ENCODE peak calls at places on chromosomes 5 and 9, in seven cellular contexts. T is pancreas; H is CD4-positive, alpha-beta memory T cell; K is small intestine; Y is neural progenitor cell; M is CD8-positive, alpha-beta T cell; J is naive thymus-derived CD4-positive, alpha-beta T cell. U is an unnamed sample. For H3K4me1, the result is how much of the 10 kb centered on the place peaks cover.

GRCh38 chr9:93031629-93032431 is 26.7 kb upstream of the SUSD3 start:
- DNase-seq in T (no peak), H (peak), K (no peak), Y (no peak), M (no peak), J (no peak), U (no peak)

GRCh38 chr5:10454591-10455272 is 13.1 kb downstream of the ROPN1L start:
- DNase-seq in T (no peak), H (no peak), K (no peak), Y (no peak), M (no peak), J (no peak), U (no peak)

GRCh38 chr5:1420211-1421195 is 24.7 kb downstream of the SLC6A3 start:
- DNase-seq in T (peak), H (no peak), K (no peak), Y (no peak), M (no peak), J (no peak), U (no peak)

GRCh38 chr5:43232943-43233833 is 41.2 kb downstream of the NIM1K start:
- DNase-seq in T (peak), H (no peak), K (no peak), Y (no peak), M (no peak), J (no peak), U (no peak)

GRCh38 chr9:113511856-113512761 is 48.6 kb downstream of the RGS3 start:
- DNase-seq in T (no peak), H (peak), K (peak), Y (peak), M (peak), J (peak), U (no peak)

GRCh38 chr9:126719677-126720435 is 85.0 kb upstream of the ZBTB43 start:
- DNase-seq in T (peak), H (peak), K (peak), Y (peak), M (peak), J (peak), U (peak)

GRCh38 chr9:93028448-93029006 is 30.0 kb upstream of the SUSD3 start:
- DNase-seq in T (no peak), H (peak), K (peak), Y (no peak), M (peak), J (peak), U (no peak)

GRCh38 chr9:38023661-38024035 is 45.4 kb downstream of the SHB start:
- DNase-seq in T (no peak), H (no peak), K (no peak), Y (no peak), M (no peak), J (no peak), U (no peak)

GRCh38 chr9:98555851-98556465 is 152.8 kb downstream of the GABBR2 start:
- DNase-seq in T (no peak), H (no peak), K (no peak), Y (no peak), M (no peak), J (no peak), U (no peak)

GRCh38 chr9:89483592-89484474 is 14.1 kb downstream of the SEMA4D start:
- DNase-seq in T (no peak), H (peak), K (no peak), Y (no peak), M (peak), J (peak), U (no peak)

GRCh38 chr9:14306672-14307646 is 7.0 kb downstream of the NFIB start:
- DNase-seq in T (no peak), H (no peak), K (peak), Y (peak), M (no peak), J (no peak), U (no peak)

GRCh38 chr5:37823433-37824152 is 16.2 kb downstream of the GDNF start:
- DNase-seq in T (no peak), H (no peak), K (no peak), Y (no peak), M (no peak), J (no peak), U (no peak)

GRCh38 chr5:67799732-67800234 is 415.8 kb upstream of the PIK3R1 start:
- DNase-seq in T (no peak), H (no peak), K (no peak), Y (no peak), M (no peak), J (no peak), U (no peak)

GRCh38 chr9:122445155-122445749 is 32.5 kb downstream of the OR1J1 start:
- DNase-seq in T (no peak), H (no peak), K (no peak), Y (no peak), M (no peak), J (no peak), U (no peak)

GRCh38 chr5:137611926-137612435 is 112.9 kb upstream of the SPOCK1 start:
- DNase-seq in T (no peak), H (no peak), K (no peak), Y (no peak), M (no peak), J (no peak), U (no peak)

DNA sequence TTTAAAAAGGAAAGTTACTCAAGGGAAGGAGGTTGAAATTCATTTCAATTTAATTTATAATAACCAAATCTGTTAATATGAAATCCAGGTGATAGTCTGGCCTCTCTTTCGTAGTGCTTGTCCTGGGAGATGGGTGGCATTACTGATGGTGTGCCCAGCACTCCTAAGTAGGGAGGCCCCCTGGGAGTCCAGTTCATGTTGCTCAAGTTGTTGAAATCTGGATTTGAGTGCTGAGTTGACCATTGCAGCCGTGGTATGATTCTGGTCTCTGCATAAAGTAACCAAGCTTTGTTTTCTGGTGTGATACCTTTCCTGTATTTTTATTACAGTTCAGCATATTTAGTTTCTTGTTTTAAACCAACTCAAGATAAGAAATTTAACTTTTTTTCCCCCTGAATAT is 287.8 kb downstream of the FANCC start:
- DNase-seq in T (no peak), H (no peak), K (no peak), Y (no peak), M (no peak), J (no peak), U (no peak)
- H3K4me1 ChIP-seq in T (half or more), H (under half), K (under half), Y (under half), M (under half), J (under half), U (under half)

DNA sequence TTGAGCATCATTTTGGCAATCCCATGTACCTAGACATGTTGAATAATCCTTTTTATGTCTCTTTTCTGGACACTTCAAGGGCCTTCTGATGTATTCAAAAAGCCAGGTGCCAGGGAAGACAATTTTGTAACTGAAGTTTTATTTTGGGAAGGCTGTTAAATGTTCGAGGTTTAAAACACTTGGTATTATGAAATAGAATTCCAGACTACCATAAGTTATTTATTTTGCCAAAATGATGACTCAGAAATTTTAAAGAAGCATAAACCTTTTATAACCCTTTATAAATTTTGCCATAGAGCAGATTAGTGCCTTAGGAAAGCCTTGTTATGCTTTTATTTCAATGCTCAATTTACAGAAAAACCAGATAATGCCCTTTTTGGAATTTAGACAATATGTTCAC is 30.3 kb upstream of the UHRF2 start:
- DNase-seq in T (no peak), H (no peak), K (no peak), Y (no peak), M (no peak), J (no peak), U (no peak)
- H3K27ac ChIP-seq in T (no peak), H (no peak), K (no peak), Y (no peak), M (no peak), J (no peak), U (no peak)

GRCh38 chr9:115941561-115942315 is 211.9 kb upstream of the PAPPA start:
- DNase-seq in T (no peak), H (no peak), K (no peak), Y (no peak), M (no peak), J (no peak), U (no peak)
- H3K4me1 ChIP-seq in T (under half), H (under half), K (under half), Y (under half), M (under half), J (under half), U (under half)

DNA sequence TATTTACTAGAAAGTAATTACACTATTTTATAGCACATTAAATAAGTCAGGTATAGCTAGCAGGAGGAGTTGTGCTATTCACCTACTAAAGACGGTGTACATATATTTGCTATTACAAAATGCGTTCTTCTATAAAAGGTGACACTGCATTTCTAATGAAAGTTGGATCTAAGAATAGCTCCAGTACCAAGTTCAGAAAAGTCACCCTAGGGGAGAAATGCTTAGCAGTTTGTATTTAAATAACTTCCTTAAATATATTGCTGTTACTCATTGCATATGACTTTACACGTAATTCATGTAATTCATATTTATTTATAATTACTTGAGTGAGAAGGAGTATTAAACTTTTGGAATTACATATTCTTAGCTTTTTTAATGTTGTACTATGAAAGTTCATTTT is 7.0 kb upstream of the SUB1 start:
- DNase-seq in T (no peak), H (no peak), K (no peak), Y (no peak), M (no peak), J (no peak), U (no peak)
- H3K27ac ChIP-seq in T (no peak), H (no peak), K (no peak), Y (no peak), M (no peak), J (no peak), U (no peak)

GRCh38 chr5:80487829-80488708 is at the start of gene FAM151B:
- DNase-seq in T (peak), H (peak), K (peak), Y (peak), M (peak), J (peak), U (peak)
- H3K4me1 ChIP-seq in T (under half), H (under half), K (under half), Y (under half), M (under half), J (under half), U (under half)

GRCh38 chr9:104773118-104773517 is 9.2 kb downstream of the NIPSNAP3B start:
- DNase-seq in T (no peak), H (no peak), K (no peak), Y (no peak), M (no peak), J (no peak), U (no peak)
- H3K27ac ChIP-seq in T (no peak), H (no peak), K (no peak), Y (peak), M (no peak), J (no peak), U (no peak)

GRCh38 chr5:45105491-45105994 is 296.8 kb downstream of the MRPS30 start:
- DNase-seq in T (no peak), H (no peak), K (no peak), Y (no peak), M (no peak), J (no peak), U (no peak)
- H3K4me1 ChIP-seq in T (under half), H (under half), K (under half), Y (under half), M (under half), J (under half), U (under half)

DNA sequence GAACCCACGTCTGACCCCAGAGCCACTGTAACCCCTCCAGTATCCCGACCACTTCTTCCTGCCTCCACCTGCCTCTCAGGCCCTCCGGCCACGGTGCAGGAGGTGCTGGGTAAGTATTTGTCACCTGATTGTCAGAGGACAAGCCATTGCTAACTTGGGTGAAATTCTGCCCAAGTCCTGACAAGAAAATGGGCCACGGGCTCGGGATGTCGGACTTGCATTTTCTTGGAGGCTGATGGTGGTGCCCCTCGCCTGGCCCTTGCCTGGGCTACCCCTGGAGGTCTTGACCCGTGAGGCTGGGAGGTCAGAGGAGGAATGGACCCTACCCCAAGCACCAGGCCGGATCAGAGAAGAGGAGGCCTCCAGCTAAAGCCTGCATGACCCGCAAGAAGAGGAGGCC is 149.7 kb upstream of the COL5A1 start:
- DNase-seq in T (no peak), H (no peak), K (no peak), Y (no peak), M (no peak), J (no peak), U (no peak)
- H3K27ac ChIP-seq in T (no peak), H (no peak), K (no peak), Y (no peak), M (no peak), J (no peak), U (no peak)

DNA sequence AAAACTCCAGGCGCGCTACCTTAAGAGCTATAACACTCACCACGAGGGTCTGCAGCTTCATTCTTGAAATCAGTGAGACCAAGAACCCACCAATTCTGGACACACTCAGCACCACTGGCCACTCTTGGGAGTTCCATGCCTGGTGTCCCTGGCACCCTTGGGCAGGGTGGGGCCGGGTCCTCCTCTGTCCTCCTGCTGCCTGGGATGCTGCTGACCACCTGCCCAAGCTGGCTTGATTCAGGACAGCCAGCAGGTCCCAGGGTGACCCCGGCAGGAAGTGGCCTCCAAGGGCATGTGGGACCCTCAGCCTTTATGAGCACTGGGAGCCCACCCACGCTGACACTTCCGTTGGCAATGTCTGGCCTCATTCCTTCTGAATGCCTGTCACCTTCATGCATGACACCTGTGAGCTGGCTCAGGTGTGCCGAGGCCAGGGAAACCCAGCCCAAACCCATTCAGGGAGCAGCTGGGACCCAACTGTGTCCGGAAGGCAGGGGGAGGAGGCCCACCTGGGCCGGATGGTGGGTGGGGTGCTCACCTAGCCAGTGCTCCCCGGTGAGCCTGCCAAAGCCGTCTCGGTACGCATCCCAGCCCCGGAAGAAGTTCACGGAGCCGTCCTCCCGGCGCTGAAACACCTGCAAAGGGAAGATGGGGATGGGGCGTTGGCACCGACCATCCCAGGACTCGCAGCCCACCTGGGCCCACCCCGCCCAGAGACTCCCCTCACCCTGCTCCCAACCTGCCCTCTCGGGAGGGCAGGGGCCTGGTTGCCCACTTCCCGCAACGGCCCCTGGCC is 14.8 kb upstream of the QRFP start:
- DNase-seq in T (no peak), H (peak), K (no peak), Y (no peak), M (no peak), J (no peak), U (no peak)
- H3K4me1 ChIP-seq in T (under half), H (under half), K (under half), Y (under half), M (under half), J (under half), U (under half)